ENCODE peak calls at places on chromosomes 6 and 20, in four cellular contexts. V is H1, L is trophoblast cell, H is neuronal stem cell. Y is an unnamed sample. For H3K4me1 and H3K36me3, the result is how much of the 10 kb centered on the place peaks cover.

GRCh38 chr6:166444446-166444845 is 61.7 kb upstream of the MPC1 start:
- DNase-seq in V (no peak), H (no peak), L (no peak), Y (no peak)

GRCh38 chr20:9999660-10000059 is 35.1 kb upstream of the ANKEF1 start:
- DNase-seq in V (no peak), H (no peak), L (peak), Y (no peak)

GRCh38 chr20:1536893-1537730 is 20.4 kb downstream of the SIRPD start:
- DNase-seq in L (no peak), H (no peak), V (no peak), Y (no peak)

GRCh38 chr6:142013286-142013685 is 119.4 kb upstream of the GJE1 start:
- DNase-seq in H (no peak), L (no peak), V (no peak), Y (peak)

GRCh38 chr6:26233608-26234420 is 131.2 kb upstream of the BTN3A2 start:
- DNase-seq in V (no peak), L (peak), H (no peak), Y (peak)

GRCh38 chr6:7473805-7474329 is 67.6 kb upstream of the DSP start:
- DNase-seq in H (no peak), V (no peak), L (no peak), Y (no peak)

GRCh38 chr20:44678990-44679611 is 27.6 kb upstream of the ADA start:
- DNase-seq in L (no peak), V (no peak), H (no peak), Y (no peak)

GRCh38 chr6:23424584-23424983 is 701.4 kb upstream of the NRSN1 start:
- DNase-seq in L (no peak), H (no peak), V (no peak), Y (no peak)

GRCh38 chr6:30884521-30885480 is 482 bp downstream of the DDR1 start:
- DNase-seq in L (peak), H (peak), V (no peak), Y (peak)

GRCh38 chr20:24529032-24529431 is 59.6 kb downstream of the SYNDIG1 start:
- DNase-seq in H (no peak), V (no peak), L (no peak), Y (no peak)

GRCh38 chr20:63810730-63811490 is 20.2 kb downstream of the ZBTB46 start:
- DNase-seq in V (no peak), L (no peak), H (no peak), Y (no peak)

GRCh38 chr6:52108128-52108527 is 20.7 kb upstream of the PKHD1 start:
- DNase-seq in H (no peak), V (no peak), L (no peak), Y (no peak)

GRCh38 chr6:110951986-110952794 is 6.3 kb upstream of the GTF3C6 start:
- DNase-seq in H (no peak), V (no peak), L (peak), Y (peak)

GRCh38 chr6:112592159-112592558 is 245.0 kb downstream of the RFPL4B start:
- DNase-seq in V (no peak), H (no peak), L (peak), Y (no peak)

GRCh38 chr6:43981363-43981990 is 145.8 kb downstream of the MRPL14 start:
- DNase-seq in H (no peak), V (no peak), L (no peak), Y (no peak)
- H2BK12ac ChIP-seq in H (no peak), V (no peak), L (no peak), Y (no peak)

GRCh38 chr6:12334524-12335130 is 44.5 kb downstream of the EDN1 start:
- DNase-seq in H (no peak), V (no peak), L (no peak), Y (peak)

GRCh38 chr6:12331951-12332749 is 42.0 kb downstream of the EDN1 start:
- DNase-seq in H (no peak), V (no peak), L (peak), Y (peak)

GRCh38 chr6:12335131-12335527 is 45.0 kb downstream of the EDN1 start:
- DNase-seq in H (no peak), V (no peak), L (no peak), Y (no peak)

GRCh38 chr6:12328701-12329100 is 38.5 kb downstream of the EDN1 start:
- DNase-seq in H (no peak), V (no peak), L (no peak), Y (no peak)

GRCh38 chr6:12331474-12331873 is 41.3 kb downstream of the EDN1 start:
- DNase-seq in V (no peak), L (no peak), H (no peak), Y (no peak)
- H3K4me1 ChIP-seq in V (under half), L (under half), H (under half), Y (under half)

GRCh38 chr20:49156481-49156880 is 31.7 kb downstream of the STAU1 start:
- DNase-seq in L (no peak), V (no peak), H (no peak), Y (no peak)

GRCh38 chr20:49157146-49157545 is 31.0 kb downstream of the STAU1 start:
- DNase-seq in V (no peak), L (no peak), H (no peak), Y (no peak)

GRCh38 chr20:49163696-49164095 is 24.4 kb downstream of the STAU1 start:
- DNase-seq in V (no peak), L (no peak), H (no peak), Y (no peak)

GRCh38 chr20:49161428-49162152 is 26.5 kb downstream of the STAU1 start:
- DNase-seq in H (no peak), L (no peak), V (no peak), Y (no peak)

GRCh38 chr20:49160057-49160929 is 27.8 kb downstream of the STAU1 start:
- DNase-seq in H (no peak), V (no peak), L (no peak), Y (no peak)
- H3K36me3 ChIP-seq in H (under half), V (under half), L (under half), Y (under half)

GRCh38 chr20:36454664-36455427 is 86.5 kb upstream of the MYL9 start:
- DNase-seq in V (no peak), L (no peak), H (peak), Y (no peak)
- H2BK12ac ChIP-seq in V (peak), L (no peak), H (peak), Y (no peak)

GRCh38 chr6:53539561-53539960 is 5.3 kb downstream of the GCLC start:
- DNase-seq in L (no peak), V (no peak), H (no peak), Y (no peak)

GRCh38 chr6:53532942-53533341 is 12.0 kb downstream of the GCLC start:
- DNase-seq in H (no peak), L (no peak), V (no peak), Y (no peak)

GRCh38 chr6:53541900-53542299 is 3.0 kb downstream of the GCLC start:
- DNase-seq in V (no peak), L (no peak), H (no peak), Y (no peak)

GRCh38 chr6:53532061-53532797 is 12.7 kb downstream of the GCLC start:
- DNase-seq in V (no peak), L (no peak), H (no peak), Y (no peak)

GRCh38 chr6:53536561-53536960 is 8.3 kb downstream of the GCLC start:
- DNase-seq in V (no peak), L (no peak), H (no peak), Y (no peak)
- H3K4me1 ChIP-seq in V (under half), L (under half), H (under half), Y (under half)

DNA sequence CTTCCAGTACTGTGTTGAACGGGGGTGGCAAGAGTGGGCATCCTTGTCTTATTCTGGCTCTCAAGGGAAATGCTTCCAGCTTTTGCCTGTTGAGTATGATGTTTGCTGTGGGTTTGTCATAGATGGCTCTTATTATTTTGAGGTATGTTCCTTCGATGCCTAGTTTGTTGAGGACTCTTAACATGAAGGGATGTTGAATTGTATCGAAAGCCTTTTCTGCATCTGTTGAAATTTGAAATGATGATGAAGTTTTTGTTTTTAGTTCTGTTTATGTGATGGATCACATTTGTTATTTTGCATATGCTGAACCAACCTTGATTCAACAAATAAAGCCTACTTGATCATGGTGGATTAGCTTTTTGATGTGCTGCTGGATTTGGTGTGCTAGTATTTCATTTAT is 48.0 kb downstream of the RPRD1B start:
- DNase-seq in H (no peak), L (no peak), V (no peak), Y (no peak)
- H3K36me3 ChIP-seq in H (under half), L (under half), V (under half), Y (half or more)

DNA sequence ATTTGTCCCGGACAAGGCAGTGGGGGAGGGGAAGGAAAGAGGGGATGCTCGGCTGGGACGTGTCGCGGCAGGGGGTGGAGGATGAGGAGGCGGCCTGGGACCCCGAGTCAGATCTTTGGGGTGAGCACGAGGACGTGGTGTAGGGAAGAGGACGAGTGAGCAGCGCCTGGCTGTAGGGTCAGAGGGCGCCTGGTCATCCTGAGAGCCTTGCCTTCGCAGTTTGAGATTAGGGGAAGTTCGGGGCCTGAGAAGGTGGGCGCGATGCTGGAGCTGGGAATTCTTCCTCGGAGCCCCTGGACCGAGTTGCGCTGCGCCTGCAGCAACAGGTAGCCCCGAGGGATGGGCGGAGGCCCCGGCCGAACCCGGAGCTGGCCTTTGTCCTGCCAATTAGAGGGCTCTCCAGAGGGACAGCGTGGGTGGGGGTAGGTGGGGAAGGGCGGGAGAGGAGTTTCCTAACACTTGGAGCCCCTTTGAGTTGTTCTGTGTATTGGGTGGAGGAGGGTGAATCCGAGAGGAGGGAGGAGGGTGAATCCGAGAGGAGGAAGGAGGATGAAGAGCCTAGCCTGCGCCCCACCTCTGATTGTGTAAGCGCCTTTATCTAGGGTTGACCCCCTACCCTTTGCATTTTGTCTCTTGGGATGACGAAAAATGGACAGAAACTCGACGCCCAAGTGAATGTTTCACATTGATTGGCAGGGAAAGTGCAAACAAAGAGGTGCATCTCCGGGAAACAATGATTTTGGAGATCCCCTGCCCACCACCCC is 72.1 kb downstream of the SOX4 start:
- DNase-seq in L (no peak), H (peak), V (peak), Y (no peak)
- H2BK12ac ChIP-seq in L (peak), H (peak), V (peak), Y (peak)

DNA sequence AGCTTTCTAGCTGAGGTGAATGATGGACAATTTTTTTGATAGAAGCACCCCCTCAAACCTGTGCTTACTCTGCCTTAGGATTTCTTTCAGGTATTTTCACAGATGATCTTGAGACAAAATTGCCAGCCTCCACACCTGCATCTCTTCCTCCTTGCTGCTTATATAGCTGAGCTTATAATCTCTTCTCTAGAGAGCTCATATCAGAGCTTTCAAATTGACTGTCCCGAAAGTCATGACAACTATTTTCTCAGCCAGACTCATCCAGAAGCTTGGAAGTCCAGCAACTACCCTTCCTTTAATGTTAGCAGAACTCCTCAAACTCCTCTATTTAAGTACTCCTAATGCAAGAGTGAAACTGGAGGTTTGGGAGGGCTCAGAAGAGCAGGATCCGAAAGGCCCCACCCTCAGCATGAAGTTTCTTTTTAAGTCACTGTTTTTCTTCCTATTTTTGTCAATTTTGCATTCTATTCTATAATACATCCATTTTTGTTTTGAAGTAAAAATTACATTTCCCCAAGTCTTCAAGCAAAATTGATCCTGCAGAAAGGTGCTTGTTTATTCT is 12.7 kb downstream of the CGA start:
- DNase-seq in H (no peak), V (no peak), L (no peak), Y (no peak)
- H3K4me1 ChIP-seq in H (under half), V (under half), L (under half), Y (under half)

GRCh38 chr6:109358204-109358603 is 24.1 kb downstream of the CD164 start:
- DNase-seq in L (no peak), V (no peak), H (no peak), Y (no peak)
- H3K36me3 ChIP-seq in L (under half), V (under half), H (under half), Y (half or more)

GRCh38 chr20:49278036-49278816 is at the start of gene ZNFX1:
- DNase-seq in H (peak), V (peak), L (peak), Y (peak)

GRCh38 chr20:49280463-49281058 is 2.7 kb upstream of the ZNFX1 start:
- DNase-seq in L (peak), V (no peak), H (no peak), Y (peak)

GRCh38 chr20:49279677-49280462 is 2.0 kb upstream of the ZNFX1 start:
- DNase-seq in V (no peak), H (no peak), L (peak), Y (peak)

GRCh38 chr20:49277786-49278035 is 146 bp downstream of the ZNFX1 start:
- DNase-seq in H (no peak), V (no peak), L (no peak), Y (no peak)

GRCh38 chr20:49278817-49279676 is 1.2 kb upstream of the ZNFX1 start:
- DNase-seq in V (no peak), H (no peak), L (peak), Y (peak)
- H2BK12ac ChIP-seq in V (no peak), H (no peak), L (no peak), Y (no peak)